ENCODE peak calls at places on chromosomes 1 and 21, in four cellular contexts. One of them, this sample, is unnamed.

GRCh38 chr1:14138135-14138506 is 438.1 kb downstream of the PRDM2 start:
- DNase-seq in BJ: no peak
- DNase-seq in HS-27A: no peak
- DNase-seq in activated T-helper 1 cell treated with Interleukin-2 at 50 U/mL for 16 hours: no peak
- DNase-seq in this sample: no peak

GRCh38 chr21:25997788-25998611 is 172.6 kb downstream of the APP start:
- DNase-seq in BJ: no peak
- DNase-seq in HS-27A: no peak
- DNase-seq in activated T-helper 1 cell treated with Interleukin-2 at 50 U/mL for 16 hours: no peak
- DNase-seq in this sample: no peak

GRCh38 chr1:63698001-63698838 is 75.6 kb upstream of the ROR1 start:
- DNase-seq in BJ: no peak
- DNase-seq in HS-27A: no peak
- DNase-seq in activated T-helper 1 cell treated with Interleukin-2 at 50 U/mL for 16 hours: no peak
- DNase-seq in this sample: no peak

GRCh38 chr1:27057389-27057788 is 44.7 kb upstream of the TENT5B start:
- DNase-seq in BJ: no peak
- DNase-seq in HS-27A: no peak
- DNase-seq in activated T-helper 1 cell treated with Interleukin-2 at 50 U/mL for 16 hours: no peak
- DNase-seq in this sample: no peak

GRCh38 chr1:29641921-29642320 is 405.6 kb downstream of the PTPRU start:
- DNase-seq in BJ: no peak
- DNase-seq in HS-27A: no peak
- DNase-seq in activated T-helper 1 cell treated with Interleukin-2 at 50 U/mL for 16 hours: no peak
- DNase-seq in this sample: no peak

GRCh38 chr1:59880001-59880400 is 46.6 kb downstream of the CYP2J2 start:
- DNase-seq in BJ: no peak
- DNase-seq in HS-27A: no peak
- DNase-seq in activated T-helper 1 cell treated with Interleukin-2 at 50 U/mL for 16 hours: no peak
- DNase-seq in this sample: no peak

GRCh38 chr1:12209495-12209832 is 20.4 kb upstream of the VPS13D start:
- DNase-seq in BJ: no peak
- DNase-seq in HS-27A: no peak
- DNase-seq in activated T-helper 1 cell treated with Interleukin-2 at 50 U/mL for 16 hours: no peak
- DNase-seq in this sample: no peak

GRCh38 chr21:45898028-45898350 is 83.6 kb upstream of the COL6A1 start:
- DNase-seq in BJ: no peak
- DNase-seq in HS-27A: no peak
- DNase-seq in activated T-helper 1 cell treated with Interleukin-2 at 50 U/mL for 16 hours: no peak
- DNase-seq in this sample: no peak

GRCh38 chr1:61496501-61496900 is 228.4 kb downstream of the TM2D1 start:
- DNase-seq in BJ: peak; percentile 61
- DNase-seq in HS-27A: peak; percentile 8
- DNase-seq in activated T-helper 1 cell treated with Interleukin-2 at 50 U/mL for 16 hours: no peak
- DNase-seq in this sample: no peak